ENCODE peak calls at places on chromosomes 13 and 19, in six cellular contexts. One of them, this sample, is unnamed.

GRCh38 chr19:33960566-33960965 is 163.9 kb downstream of the KCTD15 start:
- DNase-seq in tibial nerve: no peak
- DNase-seq in uterus: no peak
- DNase-seq in brain microvascular endothelial cell: no peak
- DNase-seq in omental fat pad: no peak
- DNase-seq in HepG2: no peak
- DNase-seq in this sample: no peak

GRCh38 chr13:113205428-113205931 is 3.0 kb downstream of the PCID2 start:
- DNase-seq in tibial nerve: no peak
- DNase-seq in uterus: no peak
- DNase-seq in brain microvascular endothelial cell: no peak
- DNase-seq in omental fat pad: no peak
- DNase-seq in HepG2: no peak
- DNase-seq in this sample: no peak

GRCh38 chr19:11089254-11090013 is at the start of gene LDLR:
- DNase-seq in tibial nerve: peak; percentile 78
- DNase-seq in uterus: peak; percentile 78
- DNase-seq in brain microvascular endothelial cell: peak; percentile 94
- DNase-seq in omental fat pad: peak; percentile 67
- DNase-seq in HepG2: peak; percentile 95
- DNase-seq in this sample: peak; percentile 54

GRCh38 chr19:8004723-8005513 is 523 bp downstream of the ELAVL1 start:
- DNase-seq in tibial nerve: no peak
- DNase-seq in uterus: no peak
- DNase-seq in brain microvascular endothelial cell: no peak
- DNase-seq in omental fat pad: no peak
- DNase-seq in HepG2: no peak
- DNase-seq in this sample: no peak

GRCh38 chr19:43439183-43440063 is 24.7 kb downstream of the TEX101 start:
- DNase-seq in tibial nerve: no peak
- DNase-seq in uterus: no peak
- DNase-seq in brain microvascular endothelial cell: no peak
- DNase-seq in omental fat pad: no peak
- DNase-seq in HepG2: peak; percentile 18
- DNase-seq in this sample: no peak

GRCh38 chr13:24348797-24349515 is 39.6 kb downstream of the C1QTNF9 start:
- DNase-seq in tibial nerve: no peak
- DNase-seq in uterus: no peak
- DNase-seq in brain microvascular endothelial cell: no peak
- DNase-seq in omental fat pad: no peak
- DNase-seq in HepG2: no peak
- DNase-seq in this sample: no peak

GRCh38 chr19:6593651-6594416 is 2.9 kb upstream of the CD70 start:
- DNase-seq in tibial nerve: no peak
- DNase-seq in uterus: no peak
- DNase-seq in brain microvascular endothelial cell: no peak
- DNase-seq in omental fat pad: no peak
- DNase-seq in HepG2: no peak
- DNase-seq in this sample: no peak

GRCh38 chr13:26967119-26968038 is 204.2 kb downstream of the USP12 start:
- DNase-seq in tibial nerve: no peak
- DNase-seq in uterus: peak; percentile 30
- DNase-seq in brain microvascular endothelial cell: no peak
- DNase-seq in omental fat pad: no peak
- DNase-seq in HepG2: no peak
- DNase-seq in this sample: no peak

GRCh38 chr19:55546822-55547614 is 1.7 kb upstream of the SBK3 start:
- DNase-seq in tibial nerve: peak; percentile 48
- DNase-seq in uterus: peak; percentile 44
- DNase-seq in brain microvascular endothelial cell: peak; percentile 83
- DNase-seq in omental fat pad: peak; percentile 66
- DNase-seq in HepG2: peak; percentile 35
- DNase-seq in this sample: no peak

GRCh38 chr19:34985249-34986022 is 14.7 kb upstream of the GRAMD1A start:
- DNase-seq in tibial nerve: no peak
- DNase-seq in uterus: no peak
- DNase-seq in brain microvascular endothelial cell: no peak
- DNase-seq in omental fat pad: no peak
- DNase-seq in HepG2: no peak
- DNase-seq in this sample: no peak

GRCh38 chr19:10551698-10552301 is 8.1 kb downstream of the ATG4D start:
- DNase-seq in tibial nerve: no peak
- DNase-seq in uterus: no peak
- DNase-seq in brain microvascular endothelial cell: no peak
- DNase-seq in omental fat pad: no peak
- DNase-seq in HepG2: no peak
- DNase-seq in this sample: no peak

GRCh38 chr13:61728468-61728867 is 312.8 kb upstream of the PCDH20 start:
- DNase-seq in tibial nerve: no peak
- DNase-seq in uterus: no peak
- DNase-seq in brain microvascular endothelial cell: no peak
- DNase-seq in omental fat pad: no peak
- DNase-seq in HepG2: no peak
- DNase-seq in this sample: no peak

GRCh38 chr19:40933025-40933424 is 51.0 kb upstream of the CYP2A7 start:
- DNase-seq in tibial nerve: no peak
- DNase-seq in uterus: no peak
- DNase-seq in brain microvascular endothelial cell: no peak
- DNase-seq in omental fat pad: no peak
- DNase-seq in HepG2: no peak
- DNase-seq in this sample: no peak

GRCh38 chr13:92320323-92320722 is 906.3 kb upstream of the GPC6 start:
- DNase-seq in tibial nerve: no peak
- DNase-seq in uterus: no peak
- DNase-seq in brain microvascular endothelial cell: no peak
- DNase-seq in omental fat pad: no peak
- DNase-seq in HepG2: no peak
- DNase-seq in this sample: no peak

GRCh38 chr13:21010621-21011020 is 50.8 kb downstream of the LATS2 start:
- DNase-seq in tibial nerve: no peak
- DNase-seq in uterus: no peak
- DNase-seq in brain microvascular endothelial cell: no peak
- DNase-seq in omental fat pad: no peak
- DNase-seq in HepG2: peak; percentile 44
- DNase-seq in this sample: no peak

GRCh38 chr19:49981603-49982593 is 20.9 kb upstream of the SIGLEC11 start:
- DNase-seq in tibial nerve: no peak
- DNase-seq in uterus: no peak
- DNase-seq in brain microvascular endothelial cell: no peak
- DNase-seq in omental fat pad: no peak
- DNase-seq in HepG2: no peak
- DNase-seq in this sample: no peak

GRCh38 chr19:44684892-44685847 is 13.8 kb upstream of the CEACAM16 start:
- DNase-seq in tibial nerve: no peak
- DNase-seq in uterus: no peak
- DNase-seq in brain microvascular endothelial cell: peak; percentile 94
- DNase-seq in omental fat pad: no peak
- DNase-seq in HepG2: peak; percentile 37
- DNase-seq in this sample: no peak

GRCh38 chr13:27415116-27415515 is 9.3 kb upstream of the GTF3A start:
- DNase-seq in tibial nerve: no peak
- DNase-seq in uterus: no peak
- DNase-seq in brain microvascular endothelial cell: no peak
- DNase-seq in omental fat pad: no peak
- DNase-seq in HepG2: no peak
- DNase-seq in this sample: no peak

GRCh38 chr13:101264931-101265330 is 151.4 kb downstream of the NALCN start:
- DNase-seq in tibial nerve: no peak
- DNase-seq in uterus: no peak
- DNase-seq in brain microvascular endothelial cell: no peak
- DNase-seq in omental fat pad: no peak
- DNase-seq in HepG2: no peak
- DNase-seq in this sample: no peak

GRCh38 chr13:101258071-101258470 is 158.2 kb downstream of the NALCN start:
- DNase-seq in tibial nerve: no peak
- DNase-seq in uterus: no peak
- DNase-seq in brain microvascular endothelial cell: peak; percentile 98
- DNase-seq in omental fat pad: no peak
- DNase-seq in HepG2: peak; percentile 9
- DNase-seq in this sample: no peak

GRCh38 chr13:101265934-101266333 is 150.4 kb downstream of the NALCN start:
- DNase-seq in tibial nerve: no peak
- DNase-seq in uterus: no peak
- DNase-seq in brain microvascular endothelial cell: no peak
- DNase-seq in omental fat pad: no peak
- DNase-seq in HepG2: no peak
- DNase-seq in this sample: no peak

GRCh38 chr13:101258509-101258908 is 157.8 kb downstream of the NALCN start:
- DNase-seq in tibial nerve: no peak
- DNase-seq in uterus: no peak
- DNase-seq in brain microvascular endothelial cell: no peak
- DNase-seq in omental fat pad: no peak
- DNase-seq in HepG2: no peak
- DNase-seq in this sample: no peak

DNA sequence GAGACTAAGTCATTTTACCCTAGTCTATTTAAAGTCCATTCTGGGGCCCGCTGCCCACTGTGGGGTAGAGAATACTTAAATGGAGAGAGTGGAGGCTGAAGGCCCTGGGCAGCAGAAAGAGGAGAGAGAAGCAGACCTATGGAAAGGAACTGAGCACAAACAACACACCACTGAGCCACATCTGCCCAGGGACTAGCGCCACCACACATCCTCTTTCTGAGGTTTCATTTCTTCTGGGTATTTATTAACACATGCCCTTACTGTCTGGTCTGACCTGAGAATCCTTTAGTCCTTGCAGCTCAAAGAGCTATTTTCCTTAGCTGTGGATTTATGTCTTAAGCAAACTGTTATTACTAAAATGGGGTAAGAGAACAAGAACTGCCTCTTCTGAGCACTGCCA is 154.0 kb downstream of the NALCN start:
- DNase-seq in tibial nerve: no peak
- DNase-seq in uterus: no peak
- DNase-seq in brain microvascular endothelial cell: no peak
- DNase-seq in omental fat pad: no peak
- DNase-seq in HepG2: no peak
- DNase-seq in this sample: no peak
- TF ChIP-seq CTCF in tibial nerve: no peak
- TF ChIP-seq CTCF in uterus: no peak
- TF ChIP-seq CTCF in brain microvascular endothelial cell: no peak
- TF ChIP-seq CTCF in omental fat pad: no peak
- TF ChIP-seq CTCF in HepG2: no peak
- TF ChIP-seq CTCF in this sample: no peak

GRCh38 chr19:29668746-29669609 is 3.7 kb downstream of the PLEKHF1 start:
- DNase-seq in tibial nerve: no peak
- DNase-seq in uterus: no peak
- DNase-seq in brain microvascular endothelial cell: no peak
- DNase-seq in omental fat pad: no peak
- DNase-seq in HepG2: no peak
- DNase-seq in this sample: no peak
- TF ChIP-seq CTCF in tibial nerve: no peak
- TF ChIP-seq CTCF in uterus: no peak
- TF ChIP-seq CTCF in brain microvascular endothelial cell: peak; percentile 62
- TF ChIP-seq CTCF in omental fat pad: no peak
- TF ChIP-seq CTCF in HepG2: peak; percentile 65
- TF ChIP-seq CTCF in this sample: no peak

DNA sequence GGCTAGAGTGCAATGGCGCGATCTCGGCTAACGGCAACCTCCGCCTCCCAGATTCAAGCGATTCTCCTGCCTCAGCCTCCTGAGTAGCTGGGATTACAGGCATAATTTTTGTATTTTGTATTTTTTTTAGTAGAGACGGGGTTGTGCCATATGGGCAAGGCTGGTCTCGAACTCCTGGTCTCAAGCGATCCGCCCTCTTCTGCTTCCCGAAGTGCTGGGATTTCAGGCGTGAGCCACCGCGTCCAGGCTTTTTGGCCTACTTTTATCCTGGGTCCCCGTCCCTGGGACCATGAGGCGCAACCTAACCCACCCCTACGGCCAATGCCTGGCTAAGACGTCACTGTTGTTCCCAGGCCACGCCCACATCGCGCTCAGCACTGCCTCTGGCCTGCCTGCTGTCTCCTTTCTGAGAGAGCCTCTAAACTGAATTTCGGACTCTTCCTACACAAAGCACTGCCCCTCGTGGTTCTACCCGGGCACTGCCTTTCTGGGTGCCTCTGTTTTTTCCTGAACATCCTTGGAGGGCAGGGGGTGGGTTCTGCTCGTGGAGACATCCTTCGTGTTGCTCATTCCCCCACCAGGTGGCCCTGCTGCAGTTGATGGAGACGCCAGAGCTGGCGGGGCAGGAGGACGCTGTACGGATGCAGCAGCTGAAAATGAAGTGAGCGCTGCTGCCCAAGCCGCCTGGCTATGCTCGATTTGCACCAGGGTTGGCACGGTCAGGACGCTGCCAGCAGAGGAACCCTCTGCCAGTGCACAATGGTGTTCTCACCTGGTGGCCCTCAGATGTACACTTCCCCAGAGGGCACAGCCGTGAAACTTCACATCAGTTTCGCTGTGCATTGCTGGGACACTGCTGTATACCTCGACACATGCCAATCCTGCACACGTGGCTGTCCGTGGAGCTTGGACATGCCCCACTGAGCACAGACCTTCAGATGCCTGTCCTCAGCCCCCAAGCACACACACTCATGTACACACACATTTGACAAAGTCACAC is 2.0 kb downstream of the REX1BD start:
- DNase-seq in tibial nerve: peak; percentile 51
- DNase-seq in uterus: no peak
- DNase-seq in brain microvascular endothelial cell: peak; percentile 56
- DNase-seq in omental fat pad: no peak
- DNase-seq in HepG2: peak; percentile 76
- DNase-seq in this sample: peak; percentile 56
- TF ChIP-seq CTCF in tibial nerve: peak; percentile 36
- TF ChIP-seq CTCF in uterus: no peak
- TF ChIP-seq CTCF in brain microvascular endothelial cell: peak; percentile 68
- TF ChIP-seq CTCF in omental fat pad: no peak
- TF ChIP-seq CTCF in HepG2: peak; percentile 67
- TF ChIP-seq CTCF in this sample: peak; percentile 64

GRCh38 chr13:59394526-59394925 is 769.2 kb downstream of the DIAPH3 start:
- DNase-seq in tibial nerve: no peak
- DNase-seq in uterus: no peak
- DNase-seq in brain microvascular endothelial cell: no peak
- DNase-seq in omental fat pad: no peak
- DNase-seq in HepG2: no peak
- DNase-seq in this sample: no peak

GRCh38 chr13:59392328-59392727 is 771.4 kb downstream of the DIAPH3 start:
- DNase-seq in tibial nerve: no peak
- DNase-seq in uterus: no peak
- DNase-seq in brain microvascular endothelial cell: no peak
- DNase-seq in omental fat pad: no peak
- DNase-seq in HepG2: no peak
- DNase-seq in this sample: no peak

GRCh38 chr13:59398661-59399060 is 765.1 kb downstream of the DIAPH3 start:
- DNase-seq in tibial nerve: no peak
- DNase-seq in uterus: no peak
- DNase-seq in brain microvascular endothelial cell: no peak
- DNase-seq in omental fat pad: no peak
- DNase-seq in HepG2: no peak
- DNase-seq in this sample: no peak

GRCh38 chr13:59399513-59399912 is 764.2 kb downstream of the DIAPH3 start:
- DNase-seq in tibial nerve: no peak
- DNase-seq in uterus: no peak
- DNase-seq in brain microvascular endothelial cell: no peak
- DNase-seq in omental fat pad: no peak
- DNase-seq in HepG2: no peak
- DNase-seq in this sample: no peak

DNA sequence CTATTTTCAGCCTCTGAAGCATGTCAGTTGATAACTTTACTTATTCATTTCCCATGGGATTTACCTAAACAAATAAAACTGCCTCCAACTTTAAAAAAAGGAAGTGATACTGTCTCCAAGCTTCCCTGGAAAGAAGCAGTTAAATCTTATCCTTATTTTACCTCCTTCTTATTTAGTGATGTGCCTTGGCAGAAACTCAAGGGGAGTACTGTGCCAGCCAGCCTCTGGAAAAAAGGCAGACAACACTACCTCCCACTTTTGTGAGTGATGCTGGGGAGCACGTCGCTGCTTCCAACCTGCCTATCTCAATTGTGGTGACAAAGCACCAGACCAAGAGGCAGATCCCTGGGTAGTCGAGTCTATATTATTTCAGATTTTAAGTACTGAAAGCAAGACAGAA is 765.6 kb downstream of the DIAPH3 start:
- DNase-seq in tibial nerve: no peak
- DNase-seq in uterus: no peak
- DNase-seq in brain microvascular endothelial cell: peak; percentile 1
- DNase-seq in omental fat pad: no peak
- DNase-seq in HepG2: no peak
- DNase-seq in this sample: no peak
- TF ChIP-seq CTCF in tibial nerve: no peak
- TF ChIP-seq CTCF in uterus: no peak
- TF ChIP-seq CTCF in brain microvascular endothelial cell: no peak
- TF ChIP-seq CTCF in omental fat pad: no peak
- TF ChIP-seq CTCF in HepG2: no peak
- TF ChIP-seq CTCF in this sample: no peak